ENCODE peak calls at places on chromosomes 12 and 14, in five cellular contexts. Z is LHCN-M2; Y is activated CD4-positive, alpha-beta T cell treated with anti-CD3 and anti-CD28 coated beads, Interleukin-2, amount 50 U/mL, for 1 hour; T is heart left ventricle; D is cerebellar cortex. C is an unnamed sample.

GRCh38 chr12:83470749-83471148 is 784.0 kb downstream of the TMTC2 start:
- DNase-seq in Y (no peak), D (no peak), T (no peak), Z (no peak), C (no peak)

GRCh38 chr12:117850048-117850447 is 118.7 kb downstream of the KSR2 start:
- DNase-seq in D (peak), T (no peak), Z (peak), Y (no peak), C (no peak)

GRCh38 chr12:46892887-46893286 is 67.1 kb upstream of the SLC38A4 start:
- DNase-seq in D (no peak), T (no peak), Y (no peak), Z (no peak), C (no peak)

GRCh38 chr12:25100738-25101445 is 94.1 kb downstream of the DNAI7 start:
- DNase-seq in Y (no peak), D (no peak), T (no peak), Z (no peak), C (no peak)

GRCh38 chr12:54167500-54167896 is 21.3 kb downstream of the SMUG1 start:
- DNase-seq in D (no peak), Z (no peak), Y (no peak), T (no peak), C (no peak)

GRCh38 chr12:119308743-119309456 is 25.6 kb upstream of the CCDC60 start:
- DNase-seq in Y (no peak), T (peak), D (no peak), Z (no peak), C (peak)

GRCh38 chr12:67161322-67161918 is 107.7 kb upstream of the CAND1 start:
- DNase-seq in T (no peak), Y (peak), D (peak), Z (peak), C (no peak)

GRCh38 chr14:76267322-76268012 is 108.5 kb upstream of the ESRRB start:
- DNase-seq in Y (no peak), D (no peak), T (peak), Z (peak), C (peak)

GRCh38 chr14:63840981-63841380 is 11.8 kb upstream of the SYNE2 start:
- DNase-seq in D (no peak), T (peak), Y (peak), Z (no peak), C (peak)

GRCh38 chr12:14988035-14988434 is 15.2 kb downstream of the PDE6H start:
- DNase-seq in Z (no peak), D (no peak), Y (no peak), T (no peak), C (no peak)

GRCh38 chr14:101060171-101060601 is 156.7 kb upstream of the RTL1 start:
- DNase-seq in Z (no peak), T (no peak), Y (no peak), D (peak), C (no peak)